ENCODE peak calls at places on chromosomes 2 and 18, in seven cellular contexts. One of them, this sample, is unnamed.

GRCh38 chr2:37670378-37671012 is 947 bp downstream of the CDC42EP3 start:
- DNase-seq in NCI-H2081: no peak
- DNase-seq in activated T-cell treated with anti-CD3 and anti-CD28 coated beads for 1 hour: no peak
- DNase-seq in cortex of kidney: no peak
- DNase-seq in foreskin fibroblast: no peak
- DNase-seq in HFFc6: no peak
- DNase-seq in activated T-helper 1 cell treated with Interleukin-2 at 50 U/mL for 16 hours: no peak
- DNase-seq in this sample: no peak

GRCh38 chr2:19435815-19436214 is 77.4 kb upstream of the OSR1 start:
- DNase-seq in NCI-H2081: no peak
- DNase-seq in activated T-cell treated with anti-CD3 and anti-CD28 coated beads for 1 hour: no peak
- DNase-seq in cortex of kidney: no peak
- DNase-seq in foreskin fibroblast: peak
- DNase-seq in HFFc6: peak
- DNase-seq in activated T-helper 1 cell treated with Interleukin-2 at 50 U/mL for 16 hours: no peak
- DNase-seq in this sample: no peak

GRCh38 chr2:110173523-110173922 is 31.3 kb downstream of the NPHP1 start:
- DNase-seq in NCI-H2081: no peak
- DNase-seq in activated T-cell treated with anti-CD3 and anti-CD28 coated beads for 1 hour: no peak
- DNase-seq in cortex of kidney: no peak
- DNase-seq in foreskin fibroblast: peak
- DNase-seq in HFFc6: peak
- DNase-seq in activated T-helper 1 cell treated with Interleukin-2 at 50 U/mL for 16 hours: no peak
- DNase-seq in this sample: no peak

GRCh38 chr2:551621-552020 is 125.6 kb downstream of the TMEM18 start:
- DNase-seq in NCI-H2081: no peak
- DNase-seq in activated T-cell treated with anti-CD3 and anti-CD28 coated beads for 1 hour: no peak
- DNase-seq in cortex of kidney: no peak
- DNase-seq in foreskin fibroblast: no peak
- DNase-seq in HFFc6: no peak
- DNase-seq in activated T-helper 1 cell treated with Interleukin-2 at 50 U/mL for 16 hours: no peak
- DNase-seq in this sample: no peak

GRCh38 chr2:214489181-214489580 is 78.3 kb downstream of the VWC2L start:
- DNase-seq in NCI-H2081: no peak
- DNase-seq in activated T-cell treated with anti-CD3 and anti-CD28 coated beads for 1 hour: no peak
- DNase-seq in cortex of kidney: no peak
- DNase-seq in foreskin fibroblast: no peak
- DNase-seq in HFFc6: no peak
- DNase-seq in activated T-helper 1 cell treated with Interleukin-2 at 50 U/mL for 16 hours: no peak
- DNase-seq in this sample: no peak

GRCh38 chr2:52428224-52428623 is 1339.4 kb upstream of the CHAC2 start:
- DNase-seq in NCI-H2081: no peak
- DNase-seq in activated T-cell treated with anti-CD3 and anti-CD28 coated beads for 1 hour: no peak
- DNase-seq in cortex of kidney: no peak
- DNase-seq in foreskin fibroblast: no peak
- DNase-seq in HFFc6: no peak
- DNase-seq in activated T-helper 1 cell treated with Interleukin-2 at 50 U/mL for 16 hours: no peak
- DNase-seq in this sample: no peak

GRCh38 chr2:13605266-13605665 is 888.5 kb downstream of the TRIB2 start:
- DNase-seq in NCI-H2081: no peak
- DNase-seq in activated T-cell treated with anti-CD3 and anti-CD28 coated beads for 1 hour: no peak
- DNase-seq in cortex of kidney: no peak
- DNase-seq in foreskin fibroblast: no peak
- DNase-seq in HFFc6: no peak
- DNase-seq in activated T-helper 1 cell treated with Interleukin-2 at 50 U/mL for 16 hours: no peak
- DNase-seq in this sample: no peak

GRCh38 chr18:10927290-10927979 is 221.9 kb downstream of the PIEZO2 start:
- DNase-seq in NCI-H2081: no peak
- DNase-seq in activated T-cell treated with anti-CD3 and anti-CD28 coated beads for 1 hour: no peak
- DNase-seq in cortex of kidney: no peak
- DNase-seq in foreskin fibroblast: peak
- DNase-seq in HFFc6: peak
- DNase-seq in activated T-helper 1 cell treated with Interleukin-2 at 50 U/mL for 16 hours: no peak
- DNase-seq in this sample: no peak

GRCh38 chr2:70104231-70105111 is 17.2 kb downstream of the PCBP1 start:
- DNase-seq in NCI-H2081: no peak
- DNase-seq in activated T-cell treated with anti-CD3 and anti-CD28 coated beads for 1 hour: no peak
- DNase-seq in cortex of kidney: no peak
- DNase-seq in foreskin fibroblast: peak
- DNase-seq in HFFc6: peak
- DNase-seq in activated T-helper 1 cell treated with Interleukin-2 at 50 U/mL for 16 hours: no peak
- DNase-seq in this sample: no peak

GRCh38 chr2:241772063-241772499 is 4.5 kb upstream of the GAL3ST2 start:
- DNase-seq in NCI-H2081: no peak
- DNase-seq in activated T-cell treated with anti-CD3 and anti-CD28 coated beads for 1 hour: no peak
- DNase-seq in cortex of kidney: no peak
- DNase-seq in foreskin fibroblast: no peak
- DNase-seq in HFFc6: no peak
- DNase-seq in activated T-helper 1 cell treated with Interleukin-2 at 50 U/mL for 16 hours: no peak
- DNase-seq in this sample: peak

This sample was measured in GM12878.